ENCODE peak calls at places on chromosomes 13 and 19, in six cellular contexts. B, G, L, U, X and N are unnamed samples.

GRCh38 chr19:48379058-48379457 is 12.3 kb downstream of the KDELR1 start:
- DNase-seq in U (no peak), B (no peak), G (no peak), X (no peak), L (no peak), N (no peak)

GRCh38 chr19:15511671-15512424 is 3.5 kb downstream of the CYP4F22 start:
- DNase-seq in B (no peak), G (no peak), X (no peak), U (no peak), L (no peak), N (no peak)

GRCh38 chr13:36673838-36674326 is at the start of gene SERTM1:
- DNase-seq in G (no peak), U (peak), L (peak), B (no peak), X (peak), N (peak)

GRCh38 chr13:72983085-72983768 is 75.6 kb upstream of the KLF5 start:
- DNase-seq in U (no peak), L (peak), X (no peak), B (no peak), G (no peak), N (no peak)

GRCh38 chr19:13281567-13282291 is 131.5 kb downstream of the IER2 start:
- DNase-seq in L (no peak), G (no peak), B (no peak), U (no peak), X (no peak), N (no peak)

GRCh38 chr19:48635966-48636858 is 967 bp downstream of the DBP start:
- DNase-seq in L (no peak), U (no peak), B (no peak), X (no peak), G (peak), N (peak)

GRCh38 chr13:113528798-113529180 is 38.3 kb upstream of the DCUN1D2 start:
- DNase-seq in B (no peak), G (no peak), U (no peak), L (no peak), X (no peak), N (no peak)

GRCh38 chr13:106473174-106473573 is 62.3 kb downstream of the EFNB2 start:
- DNase-seq in X (no peak), L (no peak), G (no peak), U (no peak), B (no peak), N (no peak)

GRCh38 chr13:112837371-112838037 is 131.5 kb upstream of the MCF2L start:
- DNase-seq in L (no peak), G (no peak), B (no peak), X (no peak), U (no peak), N (no peak)

GRCh38 chr19:38434549-38435051 is 1.1 kb downstream of the RYR1 start:
- DNase-seq in B (no peak), U (peak), X (peak), L (no peak), G (no peak), N (peak)

GRCh38 chr13:20703785-20704458 is 423 bp downstream of the IL17D start:
- DNase-seq in G (peak), L (peak), U (peak), X (peak), B (peak), N (peak)